ENCODE peak calls at places on chromosomes 7 and 10, in five cellular contexts. A is A549; M is glutamatergic neuron; F is naive thymus-derived CD8-positive, alpha-beta T cell; I is adipocyte. Y is an unnamed sample.

GRCh38 chr10:49001402-49001801 is 61.8 kb upstream of the LRRC18 start:
- DNase-seq in A (peak), F (no peak), I (no peak), M (no peak), Y (peak)

GRCh38 chr10:13340626-13341370 is 7.3 kb downstream of the SEPHS1 start:
- DNase-seq in M (no peak), I (no peak), A (no peak), F (no peak), Y (no peak)

GRCh38 chr7:28958235-28958945 is at the start of gene TRIL:
- DNase-seq in M (peak), F (no peak), I (peak), A (no peak), Y (no peak)

GRCh38 chr10:30857803-30858202 is 173.9 kb downstream of the ZNF438 start:
- DNase-seq in I (peak), A (no peak), M (no peak), F (no peak), Y (no peak)

GRCh38 chr10:126734957-126735356 is 64.5 kb upstream of the C10orf90 start:
- DNase-seq in I (peak), F (no peak), M (no peak), A (no peak), Y (no peak)

GRCh38 chr7:139702811-139703467 is 74.9 kb downstream of the HIPK2 start:
- DNase-seq in I (no peak), A (no peak), F (no peak), M (no peak), Y (no peak)

GRCh38 chr10:51117053-51117660 is 42.9 kb downstream of the PRKG1 start:
- DNase-seq in F (no peak), M (no peak), I (no peak), A (no peak), Y (no peak)

GRCh38 chr7:5665106-5666025 is 116.1 kb downstream of the RNF216 start:
- DNase-seq in F (peak), A (peak), I (peak), M (peak), Y (peak)

GRCh38 chr7:1713502-1714484 is 43.7 kb downstream of the ELFN1 start:
- DNase-seq in A (no peak), F (no peak), M (peak), I (no peak), Y (peak)